ENCODE peak calls at places on chromosomes 16 and 17, in eight cellular contexts. H is HuH-7.5; X is SW480; C is GM12865; V is NCI-H446 treated with DMSO at 0.1 percent for 48 hours; O is activated CD4-positive, alpha-beta T cell treated with anti-CD3 and anti-CD28 coated beads, Interleukin-2, amount 10 ng/mL, durations not matched to agents 24 days and 14 days; G is neuronal stem cell; D is thyroid gland. Y is an unnamed sample.

GRCh38 chr17:7704601-7705268 is at the start of gene EFNB3:
- DNase-seq in H (no peak), X (peak; percentile 58), C (no peak), V (no peak), O (no peak), G (peak; percentile 75), D (no peak), Y (peak; percentile 50)

GRCh38 chr16:56871172-56871593 is 6.2 kb downstream of the SLC12A3 start:
- DNase-seq in H (no peak), X (peak; percentile 51), C (peak; percentile 70), V (no peak), O (no peak), G (no peak), D (no peak), Y (peak; percentile 47)

GRCh38 chr17:83089322-83090156 is 10.1 kb downstream of the METRNL start:
- DNase-seq in H (no peak), X (no peak), C (no peak), V (no peak), O (no peak), G (no peak), D (no peak), Y (no peak)

GRCh38 chr17:17075037-17075755 is 32.9 kb downstream of the MPRIP start:
- DNase-seq in H (no peak), X (no peak), C (no peak), V (no peak), O (peak; percentile 63), G (no peak), D (no peak), Y (peak; percentile 79)

GRCh38 chr17:80649672-80650338 is 105.2 kb downstream of the RPTOR start:
- DNase-seq in H (peak; percentile 68), X (peak; percentile 53), C (peak; percentile 21), V (no peak), O (peak; percentile 89), G (peak; percentile 17), D (peak; percentile 19), Y (peak; percentile 96)

GRCh38 chr17:45942284-45942683 is 47.9 kb downstream of the MAPT start:
- DNase-seq in H (no peak), X (no peak), C (no peak), V (peak; percentile 96), O (no peak), G (no peak), D (peak; percentile 24), Y (no peak)

GRCh38 chr17:7367918-7368596 is 12.8 kb upstream of the TNK1 start:
- DNase-seq in H (no peak), X (no peak), C (no peak), V (no peak), O (no peak), G (no peak), D (no peak), Y (no peak)

GRCh38 chr17:55691666-55692065 is 31.0 kb downstream of the TMEM100 start:
- DNase-seq in H (no peak), X (no peak), C (no peak), V (no peak), O (no peak), G (no peak), D (no peak), Y (no peak)

GRCh38 chr16:9027070-9027799 is 63.5 kb upstream of the USP7 start:
- DNase-seq in H (no peak), X (no peak), C (no peak), V (no peak), O (no peak), G (no peak), D (no peak), Y (no peak)

GRCh38 chr17:1034652-1035210 is 37.8 kb downstream of the TIMM22 start:
- DNase-seq in H (no peak), X (no peak), C (no peak), V (no peak), O (no peak), G (no peak), D (no peak), Y (no peak)

GRCh38 chr16:49593423-49594040 is 219.9 kb downstream of the C16orf78 start:
- DNase-seq in H (no peak), X (no peak), C (peak; percentile 38), V (no peak), O (no peak), G (no peak), D (no peak), Y (no peak)

GRCh38 chr16:49745434-49745833 is 110.5 kb downstream of the ZNF423 start:
- DNase-seq in H (no peak), X (no peak), C (no peak), V (no peak), O (no peak), G (no peak), D (no peak), Y (no peak)

GRCh38 chr17:47895254-47895855 is 681 bp upstream of the SP2 start:
- DNase-seq in H (no peak), X (peak; percentile 18), C (peak; percentile 37), V (no peak), O (no peak), G (no peak), D (peak; percentile 61), Y (peak; percentile 28)

GRCh38 chr16:80993293-80993691 is 13.4 kb downstream of the CMC2 start:
- DNase-seq in H (no peak), X (no peak), C (no peak), V (no peak), O (no peak), G (no peak), D (no peak), Y (peak; percentile 95)

GRCh38 chr16:2230376-2230775 is 5.9 kb upstream of the DNASE1L2 start:
- DNase-seq in H (no peak), X (no peak), C (no peak), V (no peak), O (no peak), G (no peak), D (peak; percentile 97), Y (no peak)

GRCh38 chr17:10798332-10798749 is 5.6 kb downstream of the TMEM238L start:
- DNase-seq in H (no peak), X (no peak), C (no peak), V (no peak), O (no peak), G (no peak), D (peak; percentile 78), Y (no peak)

GRCh38 chr17:75889454-75889853 is 7.3 kb downstream of the TRIM65 start:
- DNase-seq in H (no peak), X (peak; percentile 72), C (no peak), V (no peak), O (no peak), G (no peak), D (no peak), Y (no peak)

GRCh38 chr17:28041844-28042656 is 427 bp upstream of the NLK start:
- DNase-seq in H (no peak), X (peak; percentile 16), C (no peak), V (no peak), O (no peak), G (no peak), D (no peak), Y (no peak)

GRCh38 chr17:56754523-56755208 is 79.1 kb downstream of the C17orf67 start:
- DNase-seq in H (peak; percentile 61), X (no peak), C (peak; percentile 11), V (no peak), O (peak; percentile 77), G (no peak), D (no peak), Y (peak; percentile 24)

GRCh38 chr17:63966646-63967265 is 6.0 kb downstream of the SCN4A start:
- DNase-seq in H (no peak), X (no peak), C (peak; percentile 78), V (no peak), O (peak; percentile 72), G (no peak), D (no peak), Y (no peak)

GRCh38 chr16:10619271-10619849 is 39.0 kb upstream of the EMP2 start:
- DNase-seq in H (no peak), X (peak; percentile 47), C (no peak), V (no peak), O (peak; percentile 63), G (no peak), D (peak; percentile 29), Y (no peak)

GRCh38 chr17:77695386-77695785 is 263.1 kb upstream of the TNRC6C start:
- DNase-seq in H (no peak), X (no peak), C (no peak), V (no peak), O (no peak), G (no peak), D (no peak), Y (no peak)

GRCh38 chr17:47982645-47983440 is 11.9 kb downstream of the CDK5RAP3 start:
- DNase-seq in H (no peak), X (no peak), C (no peak), V (no peak), O (no peak), G (no peak), D (no peak), Y (no peak)

GRCh38 chr16:69861276-69862030 is 89.7 kb upstream of the CLEC18A start:
- DNase-seq in H (no peak), X (no peak), C (no peak), V (no peak), O (no peak), G (no peak), D (peak; percentile 81), Y (peak; percentile 81)

GRCh38 chr17:19407601-19408380 is 3.2 kb upstream of the RNF112 start:
- DNase-seq in H (no peak), X (no peak), C (no peak), V (no peak), O (no peak), G (no peak), D (no peak), Y (no peak)

GRCh38 chr16:28180660-28181556 is 30.9 kb downstream of the XPO6 start:
- DNase-seq in H (no peak), X (no peak), C (peak; percentile 60), V (no peak), O (no peak), G (no peak), D (peak; percentile 66), Y (peak; percentile 69)

GRCh38 chr17:37466471-37466870 is 23.2 kb upstream of the DUSP14 start:
- DNase-seq in H (no peak), X (peak; percentile 79), C (no peak), V (no peak), O (no peak), G (no peak), D (no peak), Y (no peak)

GRCh38 chr16:66270333-66270927 is 96.1 kb upstream of the CDH5 start:
- DNase-seq in H (peak; percentile 72), X (peak; percentile 61), C (peak; percentile 58), V (no peak), O (peak; percentile 90), G (peak; percentile 72), D (peak; percentile 52), Y (peak; percentile 71)

GRCh38 chr16:60225541-60225940 is 1491.4 kb upstream of the GOT2 start:
- DNase-seq in H (no peak), X (no peak), C (no peak), V (no peak), O (no peak), G (no peak), D (no peak), Y (no peak)

GRCh38 chr17:68101992-68102758 is 66.6 kb downstream of the KPNA2 start:
- DNase-seq in H (peak; percentile 25), X (peak; percentile 61), C (peak; percentile 9), V (no peak), O (peak; percentile 73), G (no peak), D (peak; percentile 49), Y (peak; percentile 10)

Y was measured in fibroblast of pulmonary artery.